ENCODE peak calls at places on chromosome 14, in eight cellular contexts. R is upper lobe of right lung, O is fibroblast of the aortic adventitia, E is breast epithelium, N is fibroblast of mammary gland, X is astrocyte of the cerebellum, V is adrenal gland, U is nephron progenitor cell. P is an unnamed sample.
A peak's percentile ranks its signal among the peaks of the same experiment; 100 is the strongest.

GRCh38 chr14:90423166-90423565 is 26.3 kb downstream of the CALM1 start:
- DNase-seq in R (no peak), O (no peak), E (no peak), N (no peak), X (no peak), V (no peak), U (no peak), P (no peak)

GRCh38 chr14:38971258-38971921 is 131.6 kb downstream of the SEC23A start:
- DNase-seq in R (no peak), O (no peak), E (no peak), N (no peak), X (no peak), V (no peak), U (no peak), P (no peak)

GRCh38 chr14:88212691-88213090 is 110.4 kb downstream of the KCNK10 start:
- DNase-seq in R (no peak), O (no peak), E (no peak), N (no peak), X (no peak), V (no peak), U (no peak), P (no peak)

GRCh38 chr14:86712727-86713126 is 1182.8 kb downstream of the FLRT2 start:
- DNase-seq in R (no peak), O (no peak), E (no peak), N (no peak), X (no peak), V (no peak), U (no peak), P (no peak)

GRCh38 chr14:103377522-103378041 is 7.6 kb upstream of the MARK3 start:
- DNase-seq in R (no peak), O (no peak), E (no peak), N (no peak), X (no peak), V (no peak), U (no peak), P (no peak)

GRCh38 chr14:26729851-26730250 is 132.0 kb upstream of the NOVA1 start:
- DNase-seq in R (no peak), O (peak; percentile 54), E (no peak), N (peak; percentile 43), X (peak; percentile 35), V (no peak), U (no peak), P (no peak)

GRCh38 chr14:94481468-94482131 is 5.6 kb upstream of the SERPINA9 start:
- DNase-seq in R (no peak), O (peak; percentile 4), E (no peak), N (peak; percentile 45), X (no peak), V (no peak), U (no peak), P (no peak)

GRCh38 chr14:96176811-96177211 is 27.8 kb upstream of the BDKRB2 start:
- DNase-seq in R (no peak), O (peak; percentile 99), E (no peak), N (peak; percentile 98), X (peak; percentile 22), V (no peak), U (no peak), P (no peak)

GRCh38 chr14:61566537-61567225 is 128.6 kb upstream of the HIF1A start:
- DNase-seq in R (no peak), O (peak; percentile 84), E (no peak), N (peak; percentile 92), X (no peak), V (no peak), U (no peak), P (no peak)

DNA sequence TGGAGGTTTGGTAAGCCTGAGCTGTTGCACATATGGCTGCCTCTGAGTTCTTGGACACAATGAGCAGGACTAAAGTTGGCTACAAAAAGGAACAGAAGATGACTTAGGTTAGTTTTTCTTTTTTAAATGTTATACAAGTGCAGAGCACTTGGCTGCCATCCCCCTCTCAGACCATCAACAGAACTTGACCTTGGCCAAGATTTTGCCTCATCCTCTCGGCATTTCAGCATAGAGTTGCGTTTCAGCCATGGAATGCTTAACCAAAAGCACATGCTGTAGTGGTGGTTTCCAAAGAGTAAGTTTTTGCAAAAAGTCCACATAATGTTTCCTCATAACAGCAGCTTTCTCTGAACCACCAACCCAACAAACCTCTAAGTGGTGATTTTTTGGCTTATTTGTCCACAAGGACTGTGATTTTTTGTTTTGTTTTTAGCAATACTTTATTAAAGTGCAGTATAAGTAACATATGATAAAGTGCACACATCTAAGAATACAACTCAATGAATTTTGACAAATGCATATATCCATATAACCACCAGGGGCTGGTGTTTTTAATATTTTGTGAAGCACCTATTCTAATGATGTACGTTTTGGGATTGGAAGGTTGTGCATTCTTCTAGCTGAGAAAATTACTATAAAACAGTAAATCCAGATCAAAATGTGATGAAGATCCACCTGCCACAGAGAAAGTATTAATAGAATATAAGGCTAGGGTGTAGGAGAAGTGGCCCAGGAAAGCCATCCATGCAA is 12.1 kb upstream of the GALNT16 start:
- DNase-seq in R (no peak), O (peak; percentile 99), E (no peak), N (peak; percentile 96), X (peak; percentile 74), V (peak; percentile 77), U (no peak), P (no peak)
- TF ChIP-seq CTCF in R (peak; percentile 22), O (peak; percentile 54), E (peak; percentile 57), N (peak; percentile 50), X (peak; percentile 26), V (peak; percentile 14), U (peak; percentile 25), P (peak; percentile 68)

DNA sequence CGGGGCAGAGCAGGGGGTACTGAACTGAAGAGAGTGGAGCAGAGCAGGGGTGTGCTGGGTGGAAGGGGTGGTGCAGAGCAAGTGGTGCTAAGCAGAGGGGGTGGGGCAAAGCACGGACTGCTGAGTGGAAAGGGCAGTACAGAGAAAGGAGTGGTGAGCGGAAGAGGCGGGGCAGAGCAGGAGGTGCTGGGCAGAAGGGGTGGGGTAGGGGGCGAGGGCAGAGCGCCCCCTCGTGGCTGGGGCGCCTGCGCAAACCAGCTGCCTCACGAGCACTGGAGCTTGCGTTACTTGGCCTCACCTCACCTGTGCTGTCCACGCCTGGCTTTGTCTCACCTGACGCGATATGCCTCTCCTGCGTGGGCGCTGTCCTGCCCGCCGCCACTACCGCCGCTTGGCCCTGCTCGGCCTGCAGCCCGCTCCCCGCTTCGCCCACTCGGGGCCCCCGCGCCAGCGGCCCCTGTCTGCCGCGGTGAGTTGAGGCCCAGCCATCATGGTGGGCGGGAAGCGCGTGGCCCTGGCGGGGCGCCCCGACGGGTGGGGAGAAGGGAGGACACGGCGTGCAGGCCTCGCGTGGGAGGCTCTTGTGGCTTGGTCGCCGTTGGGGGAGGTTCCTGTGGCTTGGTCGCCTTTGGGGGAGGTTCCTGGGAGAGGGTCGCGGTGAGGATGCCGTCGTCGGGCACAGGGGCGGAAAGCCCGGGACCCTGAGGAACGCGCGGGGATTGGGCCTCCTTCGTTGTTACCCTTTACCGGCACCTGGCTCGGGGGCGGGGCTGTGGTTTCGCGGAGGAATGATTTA is at the start of gene COX8C:
- DNase-seq in R (no peak), O (no peak), E (no peak), N (no peak), X (no peak), V (no peak), U (no peak), P (no peak)
- TF ChIP-seq CTCF in R (no peak), O (no peak), E (no peak), N (no peak), X (no peak), V (no peak), U (no peak), P (no peak)

GRCh38 chr14:50599700-50600444 is 39.9 kb downstream of the ATL1 start:
- DNase-seq in R (no peak), O (peak; percentile 73), E (no peak), N (peak; percentile 70), X (peak; percentile 35), V (no peak), U (no peak), P (no peak)
- TF ChIP-seq CTCF in R (peak; percentile 53), O (peak; percentile 62), E (peak; percentile 32), N (peak; percentile 68), X (peak; percentile 55), V (peak; percentile 63), U (peak; percentile 29), P (peak; percentile 76)

DNA sequence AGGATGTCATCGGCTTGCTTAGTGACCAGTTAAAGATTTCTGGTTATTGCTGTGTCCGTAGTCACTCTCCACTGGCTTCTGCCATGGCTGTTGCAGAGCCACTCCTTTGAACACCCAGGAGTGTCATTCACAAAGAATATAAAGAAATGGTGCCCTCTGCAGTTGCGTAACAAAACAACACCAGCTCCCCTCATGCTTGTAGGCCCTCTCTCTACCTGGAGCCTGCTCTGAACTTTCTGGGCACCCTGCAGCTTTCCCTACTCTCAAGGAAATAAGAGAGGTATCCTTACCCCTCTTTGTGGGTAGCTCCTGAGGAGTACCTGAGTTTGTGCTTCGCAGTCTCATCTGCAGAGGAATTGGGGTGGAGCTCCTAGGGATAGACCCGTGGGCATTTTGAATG is 97.3 kb upstream of the TMEM260 start:
- DNase-seq in R (no peak), O (peak; percentile 8), E (no peak), N (peak; percentile 17), X (no peak), V (no peak), U (peak; percentile 49), P (no peak)
- TF ChIP-seq CTCF in R (no peak), O (no peak), E (no peak), N (peak; percentile 20), X (no peak), V (no peak), U (peak; percentile 52), P (peak; percentile 62)

GRCh38 chr14:37590096-37590809 is 4.8 kb downstream of the FOXA1 start:
- DNase-seq in R (no peak), O (no peak), E (no peak), N (no peak), X (no peak), V (no peak), U (no peak), P (no peak)

GRCh38 chr14:37590810-37591139 is 4.3 kb downstream of the FOXA1 start:
- DNase-seq in R (no peak), O (no peak), E (no peak), N (no peak), X (no peak), V (no peak), U (no peak), P (no peak)

GRCh38 chr14:37592288-37593274 is 2.5 kb downstream of the FOXA1 start:
- DNase-seq in R (peak; percentile 73), O (no peak), E (peak; percentile 57), N (no peak), X (no peak), V (no peak), U (peak; percentile 40), P (no peak)

GRCh38 chr14:37591311-37591940 is 3.6 kb downstream of the FOXA1 start:
- DNase-seq in R (peak; percentile 81), O (no peak), E (no peak), N (no peak), X (no peak), V (no peak), U (peak; percentile 61), P (no peak)

DNA sequence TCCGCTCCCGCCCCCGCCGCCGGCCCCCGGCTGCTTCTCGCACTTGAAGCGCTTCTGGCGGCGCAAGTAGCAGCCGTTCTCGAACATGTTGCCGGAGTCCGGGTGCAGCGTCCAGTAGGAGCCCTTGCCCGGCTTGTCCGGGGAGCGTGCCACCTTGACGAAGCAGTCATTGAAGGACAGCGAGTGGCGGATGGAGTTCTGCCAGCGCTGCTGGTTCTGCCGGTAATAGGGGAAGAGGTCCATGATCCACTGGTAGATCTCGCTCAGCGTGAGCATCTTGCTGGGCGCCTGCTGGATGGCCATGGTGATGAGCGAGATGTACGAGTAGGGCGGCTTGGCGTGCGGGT is 3.1 kb downstream of the FOXA1 start:
- DNase-seq in R (peak; percentile 78), O (no peak), E (no peak), N (no peak), X (no peak), V (no peak), U (no peak), P (no peak)
- TF ChIP-seq CTCF in R (no peak), O (no peak), E (no peak), N (no peak), X (no peak), V (no peak), U (no peak), P (no peak)

P was measured in type B pancreatic cell.